ENCODE peak calls at places on chromosomes 2 and 18, in five cellular contexts. X is choroid plexus epithelial cell, U is HTR-8/SVneo, R is endothelial cell, A is AG10803. D is an unnamed sample.

GRCh38 chr2:44941551-44942234 is at the start of gene SIX3:
- DNase-seq in X (no peak), U (no peak), R (no peak), A (peak; percentile 22), D (no peak)

GRCh38 chr2:695111-695510 is 17.9 kb upstream of the TMEM18 start:
- DNase-seq in X (no peak), U (no peak), R (no peak), A (no peak), D (no peak)

GRCh38 chr18:8696749-8697211 is 8.6 kb upstream of the MTCL1 start:
- DNase-seq in X (peak; percentile 63), U (peak; percentile 70), R (peak; percentile 87), A (peak; percentile 70), D (peak; percentile 58)

GRCh38 chr2:237729681-237730475 is 68.7 kb upstream of the RBM44 start:
- DNase-seq in X (no peak), U (no peak), R (no peak), A (peak; percentile 89), D (no peak)

GRCh38 chr2:217261452-217261851 is 401.6 kb upstream of the TNP1 start:
- DNase-seq in X (peak; percentile 71), U (peak; percentile 20), R (no peak), A (no peak), D (no peak)

GRCh38 chr2:192030289-192030688 is 164.4 kb downstream of the TMEFF2 start:
- DNase-seq in X (peak; percentile 57), U (no peak), R (no peak), A (peak; percentile 36), D (no peak)

GRCh38 chr18:13628211-13628610 is 98.1 kb downstream of the FAM210A start:
- DNase-seq in X (no peak), U (no peak), R (no peak), A (no peak), D (no peak)

GRCh38 chr2:105324732-105325131 is 4.8 kb downstream of the TGFBRAP1 start:
- DNase-seq in X (peak; percentile 86), U (peak; percentile 72), R (no peak), A (peak; percentile 86), D (no peak)

GRCh38 chr2:209663149-209663548 is 108.5 kb upstream of the UNC80 start:
- DNase-seq in X (peak; percentile 37), U (peak; percentile 12), R (peak; percentile 5), A (no peak), D (no peak)

GRCh38 chr2:62928015-62928414 is 122.6 kb upstream of the OTX1 start:
- DNase-seq in X (no peak), U (no peak), R (no peak), A (no peak), D (no peak)

GRCh38 chr2:152513681-152514080 is 178.7 kb downstream of the FMNL2 start:
- DNase-seq in X (peak; percentile 55), U (no peak), R (no peak), A (peak; percentile 42), D (no peak)

GRCh38 chr2:20663196-20664070 is 3.5 kb upstream of the GDF7 start:
- DNase-seq in X (no peak), U (no peak), R (no peak), A (no peak), D (no peak)

GRCh38 chr2:230671117-230671516 is 41.5 kb upstream of the CAB39 start:
- DNase-seq in X (peak; percentile 53), U (no peak), R (no peak), A (peak; percentile 48), D (no peak)

GRCh38 chr18:46675112-46675511 is 18.1 kb upstream of the LOXHD1 start:
- DNase-seq in X (no peak), U (no peak), R (no peak), A (no peak), D (no peak)

GRCh38 chr2:182031956-182032355 is 46.3 kb downstream of the PPP1R1C start:
- DNase-seq in X (no peak), U (no peak), R (no peak), A (no peak), D (no peak)

GRCh38 chr2:98387478-98387877 is 41.2 kb downstream of the CNGA3 start:
- DNase-seq in X (no peak), U (no peak), R (no peak), A (no peak), D (no peak)

GRCh38 chr2:166765141-166765540 is 123.1 kb upstream of the XIRP2 start:
- DNase-seq in X (peak; percentile 67), U (no peak), R (no peak), A (no peak), D (no peak)

GRCh38 chr2:234133004-234133403 is 82.5 kb downstream of the SPP2 start:
- DNase-seq in X (no peak), U (peak; percentile 44), R (no peak), A (peak; percentile 80), D (no peak)

GRCh38 chr2:240392084-240392947 is 43.1 kb upstream of the GPC1 start:
- DNase-seq in X (peak; percentile 29), U (no peak), R (no peak), A (peak; percentile 56), D (no peak)

GRCh38 chr2:202127793-202128215 is 54.7 kb downstream of the KIAA2012 start:
- DNase-seq in X (no peak), U (no peak), R (no peak), A (no peak), D (no peak)

GRCh38 chr2:70461414-70461813 is 92.2 kb downstream of the TGFA start:
- DNase-seq in X (no peak), U (no peak), R (no peak), A (no peak), D (no peak)